ENCODE peak calls at places on chromosomes 1 and 21, in four cellular contexts. P is GM12865, C is HCT116, U is A549. R is an unnamed sample.

GRCh38 chr1:151681921-151682320 is 34.7 kb downstream of the CELF3 start:
- DNase-seq in P (no peak), C (no peak), U (no peak), R (no peak)

GRCh38 chr1:81571946-81572345 is 228.8 kb upstream of the ADGRL2 start:
- DNase-seq in P (no peak), C (no peak), U (no peak), R (no peak)

GRCh38 chr1:65362545-65362944 is 53.2 kb downstream of the DNAJC6 start:
- DNase-seq in P (no peak), C (peak), U (no peak), R (no peak)

GRCh38 chr1:167447521-167448136 is 70.7 kb downstream of the CD247 start:
- DNase-seq in P (peak), C (peak), U (peak), R (no peak)

GRCh38 chr1:116486424-116486823 is 84.4 kb downstream of the CD58 start:
- DNase-seq in P (no peak), C (no peak), U (no peak), R (peak)

GRCh38 chr1:197911172-197911856 is 5.9 kb upstream of the LHX9 start:
- DNase-seq in P (no peak), C (no peak), U (no peak), R (no peak)

GRCh38 chr1:33343539-33343938 is 22.6 kb upstream of the A3GALT2 start:
- DNase-seq in P (no peak), C (no peak), U (no peak), R (no peak)

GRCh38 chr1:225532240-225532944 is 104.6 kb upstream of the LBR start:
- DNase-seq in P (no peak), C (no peak), U (no peak), R (no peak)

GRCh38 chr1:172178846-172179245 is 241.6 kb upstream of the C1orf105 start:
- DNase-seq in P (no peak), C (no peak), U (no peak), R (no peak)

GRCh38 chr21:38938343-38938742 is 132.6 kb downstream of the ETS2 start:
- DNase-seq in P (peak), C (no peak), U (no peak), R (no peak)

GRCh38 chr1:31809698-31810097 is 6.1 kb downstream of the SPOCD1 start:
- DNase-seq in P (no peak), C (no peak), U (no peak), R (no peak)

GRCh38 chr1:44390277-44390676 is 14.8 kb upstream of the RNF220 start:
- DNase-seq in P (no peak), C (no peak), U (peak), R (peak)

GRCh38 chr21:26437326-26438009 is 135.6 kb downstream of the CYYR1 start:
- DNase-seq in P (peak), C (no peak), U (no peak), R (no peak)

GRCh38 chr1:211378844-211379243 is 52.2 kb downstream of the TRAF5 start:
- DNase-seq in P (no peak), C (no peak), U (no peak), R (no peak)

GRCh38 chr21:41451753-41452676 is 26.0 kb downstream of the MX1 start:
- DNase-seq in P (no peak), C (no peak), U (no peak), R (no peak)

GRCh38 chr1:59173721-59174120 is 123.2 kb upstream of the FGGY start:
- DNase-seq in P (no peak), C (no peak), U (no peak), R (no peak)

GRCh38 chr1:31937300-31938183 is 626 bp downstream of the PTP4A2 start:
- DNase-seq in P (peak), C (no peak), U (no peak), R (no peak)

GRCh38 chr1:151860504-151861187 is 7.1 kb upstream of the THEM5 start:
- DNase-seq in P (no peak), C (no peak), U (no peak), R (no peak)

GRCh38 chr21:36297938-36298572 is 21.9 kb upstream of the MORC3 start:
- DNase-seq in P (peak), C (no peak), U (no peak), R (peak)

GRCh38 chr1:212317916-212318315 is 32.7 kb downstream of the PPP2R5A start:
- DNase-seq in P (no peak), C (no peak), U (no peak), R (no peak)

GRCh38 chr21:43363506-43364260 is 63.2 kb downstream of the SIK1 start:
- DNase-seq in P (no peak), C (no peak), U (no peak), R (no peak)

GRCh38 chr1:33380811-33381210 is 50.1 kb downstream of the PHC2 start:
- DNase-seq in P (no peak), C (no peak), U (no peak), R (no peak)

GRCh38 chr1:68600049-68600661 is 103.3 kb upstream of the DEPDC1 start:
- DNase-seq in P (peak), C (peak), U (no peak), R (no peak)

GRCh38 chr1:51877434-51878306 is 857 bp downstream of the NRDC start:
- DNase-seq in P (peak), C (no peak), U (no peak), R (no peak)

GRCh38 chr1:30371179-30371788 is 352.1 kb downstream of the MATN1 start:
- DNase-seq in P (no peak), C (no peak), U (no peak), R (no peak)

GRCh38 chr1:210250998-210251679 is 18.5 kb downstream of the SERTAD4 start:
- DNase-seq in P (peak), C (peak), U (peak), R (no peak)

GRCh38 chr1:228500901-228501871 is 14.0 kb downstream of the RNF187 start:
- DNase-seq in P (peak), C (peak), U (peak), R (peak)

GRCh38 chr1:8104278-8105236 is 78.4 kb upstream of the ERRFI1 start:
- DNase-seq in P (peak), C (no peak), U (no peak), R (no peak)

GRCh38 chr1:203271018-203271743 is 34.1 kb upstream of the BTG2 start:
- DNase-seq in P (peak), C (peak), U (peak), R (no peak)

GRCh38 chr1:83996621-83997020 is 2.3 kb downstream of the TTLL7 start:
- DNase-seq in P (no peak), C (no peak), U (no peak), R (no peak)

GRCh38 chr1:6414443-6414844 is 5.3 kb downstream of the HES2 start:
- DNase-seq in P (peak), C (peak), U (peak), R (peak)

GRCh38 chr1:15414450-15414823 is 4.7 kb downstream of the EFHD2 start:
- DNase-seq in P (no peak), C (no peak), U (no peak), R (no peak)

GRCh38 chr1:153533689-153534201 is 2.0 kb downstream of the S100A6 start:
- DNase-seq in P (no peak), C (peak), U (peak), R (peak)

GRCh38 chr21:45954271-45954670 is 27.3 kb upstream of the COL6A1 start:
- DNase-seq in P (no peak), C (no peak), U (no peak), R (no peak)

GRCh38 chr1:64242895-64243756 is 39.7 kb downstream of the UBE2U start:
- DNase-seq in P (peak), C (peak), U (no peak), R (peak)
- TF ChIP-seq CTCF in P (no peak), C (peak), U (peak), R (no peak)

DNA sequence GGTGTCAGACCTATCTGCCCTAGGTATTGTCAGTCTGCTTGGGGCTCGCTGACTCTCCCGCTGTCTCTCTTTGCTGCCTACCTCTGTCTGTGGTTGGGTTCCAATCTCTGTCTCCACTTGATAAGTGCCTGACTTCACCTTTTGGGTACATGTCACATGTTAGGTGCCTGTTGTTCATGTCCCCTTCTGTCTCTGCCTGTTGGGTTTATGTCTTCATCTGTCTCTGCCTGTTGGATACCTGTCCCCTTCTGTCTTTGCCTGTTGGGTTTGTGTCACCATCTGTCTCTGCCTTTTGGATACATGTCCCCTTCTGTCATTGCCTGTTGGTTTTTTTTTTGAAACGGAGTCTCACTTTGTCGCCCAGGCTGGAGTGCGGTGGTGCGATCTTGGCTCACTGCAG is 14.6 kb downstream of the RPS6KA1 start:
- DNase-seq in P (no peak), C (no peak), U (no peak), R (no peak)
- H3K4me3 ChIP-seq in P (peak), C (no peak), U (no peak), R (no peak)

DNA sequence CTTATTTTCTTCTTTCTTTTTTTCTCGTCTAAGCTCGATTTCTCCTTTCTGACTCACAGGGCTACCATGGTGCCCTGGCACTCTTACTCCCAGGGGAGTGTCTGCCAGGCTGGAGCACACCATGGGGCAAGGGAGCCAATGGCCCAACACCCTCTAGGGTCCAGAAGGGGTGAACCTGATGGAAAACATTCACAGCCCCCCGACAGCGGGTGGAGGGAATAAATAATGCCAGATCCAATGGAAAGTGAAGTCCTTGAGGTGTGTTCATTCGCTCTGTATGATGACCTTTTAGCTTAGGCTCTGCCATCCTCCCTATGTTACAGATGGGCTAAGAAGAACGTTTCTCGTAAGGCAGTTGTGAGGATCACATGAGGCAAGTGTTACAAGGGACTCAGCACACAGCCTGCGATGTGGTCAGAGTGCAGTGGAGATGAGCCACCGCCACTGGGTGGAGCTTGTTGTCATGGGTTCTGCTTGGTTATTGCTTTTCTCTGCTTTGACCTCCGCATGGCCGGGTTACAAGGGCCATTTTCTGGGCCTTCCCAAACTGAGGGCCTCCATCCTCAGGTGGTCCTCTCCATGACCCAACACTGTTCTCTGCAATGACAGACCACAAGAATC is 3.5 kb upstream of the FCMR start:
- DNase-seq in P (peak), C (no peak), U (no peak), R (no peak)
- TF ChIP-seq CTCF in P (peak), C (no peak), U (no peak), R (no peak)

GRCh38 chr1:78493456-78493855 is 2.7 kb downstream of the PTGFR start:
- DNase-seq in P (no peak), C (no peak), U (no peak), R (no peak)

GRCh38 chr1:78492376-78492950 is 1.7 kb downstream of the PTGFR start:
- DNase-seq in P (peak), C (no peak), U (no peak), R (no peak)

GRCh38 chr1:78497196-78497595 is 6.4 kb downstream of the PTGFR start:
- DNase-seq in P (no peak), C (no peak), U (no peak), R (no peak)

GRCh38 chr1:78490861-78491310 is at the start of gene PTGFR:
- DNase-seq in P (no peak), C (no peak), U (no peak), R (no peak)

DNA sequence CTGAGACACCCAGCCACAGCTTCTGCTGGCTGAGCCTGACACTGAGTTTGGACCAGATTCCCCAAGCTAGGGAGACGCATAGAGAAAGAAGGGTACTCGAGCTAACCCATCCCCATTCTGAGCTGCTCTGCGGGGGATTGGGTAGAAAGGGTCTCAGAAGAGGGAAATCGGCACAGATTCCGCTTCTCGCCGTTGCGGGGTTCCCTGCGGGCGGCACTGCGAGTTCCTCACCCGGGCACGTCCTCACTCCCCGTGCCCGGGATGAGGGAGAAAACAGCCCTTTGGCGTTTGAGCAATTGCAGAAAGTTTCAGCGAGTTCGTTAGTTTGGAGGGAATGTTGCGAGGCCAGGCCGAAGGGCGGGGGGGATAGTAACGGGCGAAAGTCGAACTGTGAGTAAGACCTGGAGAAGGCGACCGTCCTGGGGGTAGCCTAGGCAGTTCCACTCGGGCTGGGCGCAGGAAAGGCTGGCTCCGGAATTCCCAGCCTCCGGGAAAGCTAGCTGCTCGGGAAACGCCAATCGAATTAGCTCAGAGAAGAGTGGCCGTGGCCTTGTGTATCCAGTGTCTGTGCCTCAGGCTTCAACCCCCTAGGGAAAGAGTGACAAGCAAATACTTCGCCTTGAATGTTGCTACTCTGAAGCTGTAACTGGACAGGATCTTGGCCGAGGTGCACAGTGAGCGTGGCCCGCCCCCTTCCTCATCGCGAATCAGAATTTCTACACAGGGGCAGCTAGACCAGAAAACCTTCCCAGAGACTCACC is 717 bp downstream of the PTGFR start:
- DNase-seq in P (no peak), C (no peak), U (no peak), R (no peak)
- H3K4me3 ChIP-seq in P (no peak), C (no peak), U (peak), R (peak)